ENCODE peak calls at places on chromosomes 5 and 9, in five cellular contexts. E is lower leg skin, S is astrocyte of the spinal cord, R is fibroblast of pulmonary artery, Q is AG04449. G is an unnamed sample.

GRCh38 chr9:114110180-114110579 is 11.1 kb upstream of the KIF12 start:
- DNase-seq in S (peak), Q (peak), E (no peak), R (peak), G (peak)

GRCh38 chr5:75348241-75348640 is 11.2 kb downstream of the HMGCR start:
- DNase-seq in S (peak), Q (no peak), R (no peak), E (no peak), G (no peak)

GRCh38 chr5:135246923-135247795 is 151.9 kb downstream of the MACROH2A1 start:
- DNase-seq in E (peak), S (peak), Q (peak), R (peak), G (peak)

GRCh38 chr9:119094086-119094485 is 275.1 kb downstream of the BRINP1 start:
- DNase-seq in R (no peak), E (no peak), S (no peak), Q (no peak), G (no peak)

GRCh38 chr9:22237497-22238363 is 208.9 kb upstream of the DMRTA1 start:
- DNase-seq in S (peak), R (peak), E (no peak), Q (peak), G (peak)

GRCh38 chr5:86684222-86684621 is 66.5 kb downstream of the COX7C start:
- DNase-seq in S (peak), E (no peak), Q (no peak), R (peak), G (no peak)

GRCh38 chr5:32311404-32312193 is 1.1 kb downstream of the MTMR12 start:
- DNase-seq in R (peak), Q (no peak), S (no peak), E (no peak), G (no peak)

GRCh38 chr5:56833325-56833724 is 18.0 kb downstream of the MAP3K1 start:
- DNase-seq in E (no peak), Q (no peak), S (no peak), R (no peak), G (no peak)

GRCh38 chr9:106675780-106676179 is 187.2 kb upstream of the ZNF462 start:
- DNase-seq in E (no peak), R (no peak), Q (no peak), S (no peak), G (no peak)

GRCh38 chr9:4832786-4833579 is 40.2 kb downstream of the RCL1 start:
- DNase-seq in R (peak), E (no peak), S (peak), Q (peak), G (peak)

GRCh38 chr5:19795218-19795617 is 192.8 kb downstream of the CDH18 start:
- DNase-seq in R (peak), E (no peak), S (peak), Q (no peak), G (no peak)

GRCh38 chr5:19790811-19791466 is 197.1 kb downstream of the CDH18 start:
- DNase-seq in R (no peak), E (no peak), Q (no peak), S (no peak), G (no peak)
- TF ChIP-seq CTCF in R (no peak), E (no peak), Q (no peak), S (no peak), G (no peak)

GRCh38 chr9:131630206-131630831 is 85.0 kb downstream of the PRRT1B start:
- DNase-seq in S (no peak), R (no peak), E (no peak), Q (no peak), G (no peak)
- TF ChIP-seq CTCF in S (no peak), R (no peak), E (no peak), Q (no peak), G (no peak)

GRCh38 chr9:15357050-15357653 is 50.1 kb upstream of the TTC39B start:
- DNase-seq in E (no peak), R (no peak), S (no peak), Q (no peak), G (no peak)
- TF ChIP-seq CTCF in E (no peak), R (no peak), S (no peak), Q (no peak), G (no peak)

DNA sequence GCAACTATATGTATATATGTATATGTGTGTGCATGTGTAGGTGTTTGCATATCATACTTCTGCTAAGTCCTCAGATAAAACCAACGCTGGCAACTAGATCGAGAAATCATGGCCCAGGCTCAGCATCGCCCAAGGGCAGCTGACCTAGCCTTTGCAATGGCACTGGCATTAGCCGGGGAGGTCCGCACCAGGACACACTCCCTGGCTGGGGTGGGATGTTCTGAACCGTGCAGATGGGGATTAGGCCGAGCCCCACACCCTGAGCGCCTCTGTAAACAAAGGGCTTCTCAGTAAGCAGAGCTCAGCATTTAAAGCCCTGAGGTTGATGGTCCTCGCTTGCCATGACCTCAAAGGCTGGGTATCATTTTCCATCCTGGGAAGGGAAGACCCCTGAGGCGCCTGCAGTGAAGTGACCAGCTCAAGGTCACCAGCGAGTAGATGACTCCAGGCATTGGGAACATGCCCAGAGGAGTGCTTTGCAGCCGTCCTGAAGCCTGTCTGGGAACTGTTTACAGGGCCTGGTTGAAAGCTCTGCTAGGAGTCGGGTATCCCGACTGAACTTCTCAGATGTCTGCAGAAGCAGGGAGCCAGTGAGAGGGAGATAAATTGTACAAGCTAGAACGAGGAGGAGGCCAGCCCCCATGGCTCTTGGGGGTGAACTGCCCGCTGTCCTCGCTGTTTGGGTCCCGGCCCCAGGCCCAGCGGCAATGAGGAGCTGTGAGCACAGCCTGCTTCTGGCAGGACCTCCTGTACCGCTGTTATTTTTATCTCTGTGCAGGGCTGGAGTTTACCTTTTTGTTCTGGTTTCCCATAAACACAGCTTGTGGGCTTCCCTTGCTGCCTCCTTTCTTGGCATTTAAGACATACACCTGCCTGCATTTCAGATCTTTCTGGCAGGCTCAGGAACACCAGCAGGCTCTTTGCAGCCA is 18.4 kb downstream of the GADD45G start:
- DNase-seq in S (no peak), E (no peak), Q (no peak), R (no peak), G (no peak)
- TF ChIP-seq CTCF in S (no peak), E (no peak), Q (no peak), R (no peak), G (no peak)

DNA sequence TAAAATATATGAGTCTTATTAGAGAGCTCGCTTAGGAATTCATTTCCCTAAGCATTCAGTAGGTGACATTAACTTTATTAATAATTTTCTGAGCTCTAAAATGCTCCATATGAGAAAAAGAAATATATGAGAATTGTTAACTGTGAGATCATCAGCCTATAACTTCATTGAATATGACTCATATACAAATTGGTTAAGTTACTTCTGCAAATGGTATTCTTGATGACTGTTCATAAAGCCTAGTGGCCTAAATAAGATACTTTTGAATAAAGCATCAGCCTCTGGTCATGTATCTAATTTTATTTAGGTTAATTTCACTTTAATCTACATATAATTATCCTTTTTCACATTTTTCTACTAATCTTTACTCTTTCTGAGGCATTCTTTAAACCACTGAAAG is 710.2 kb upstream of the ACO1 start:
- DNase-seq in E (no peak), R (no peak), S (peak), Q (no peak), G (no peak)
- TF ChIP-seq CTCF in E (no peak), R (no peak), S (no peak), Q (no peak), G (no peak)

GRCh38 chr5:132353593-132353992 is 15.9 kb upstream of the SLC22A5 start:
- DNase-seq in E (no peak), S (no peak), Q (no peak), R (no peak), G (no peak)
- TF ChIP-seq CTCF in E (no peak), S (no peak), Q (no peak), R (no peak), G (no peak)

GRCh38 chr9:137281345-137282116 is 4.0 kb downstream of the TOR4A start:
- DNase-seq in S (no peak), R (no peak), E (no peak), Q (no peak), G (no peak)

DNA sequence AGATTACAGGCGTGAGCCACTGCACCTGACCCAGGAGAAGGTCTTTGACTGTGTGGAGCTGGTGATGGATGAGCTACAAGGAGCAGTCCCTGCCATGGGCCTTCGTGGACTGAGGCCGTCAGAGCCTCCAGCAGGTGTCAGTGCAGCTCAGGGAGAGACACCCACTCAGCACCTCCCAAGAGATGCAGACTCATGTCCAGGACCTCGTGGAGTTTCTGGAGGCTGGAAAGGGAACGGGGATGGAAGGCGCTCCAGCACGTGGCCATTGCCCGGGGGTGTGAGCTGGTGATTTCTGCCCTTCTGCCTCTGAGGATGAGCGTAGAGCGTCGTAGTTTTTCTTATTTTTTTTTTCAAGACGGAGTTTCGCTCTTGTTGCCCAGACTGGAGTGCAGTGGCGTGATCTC is 9.5 kb downstream of the TOR4A start:
- DNase-seq in S (peak), R (peak), Q (no peak), E (no peak), G (no peak)
- TF ChIP-seq CTCF in S (peak), R (peak), Q (peak), E (no peak), G (peak)

G was measured in AG09319.